ENCODE peak calls at places on chromosomes 11 and 22, in eight cellular contexts. One of them, this sample, is unnamed.

GRCh38 chr11:91164452-91164822 is 941.6 kb upstream of the CHORDC1 start:
- DNase-seq in HCT116: no peak
- DNase-seq in CD4-positive, alpha-beta T cell: no peak
- DNase-seq in cardiac fibroblast: no peak
- DNase-seq in left ventricle myocardium inferior: no peak
- DNase-seq in AG09319: no peak
- DNase-seq in neural progenitor cell: no peak
- DNase-seq in fibroblast of lung: no peak
- DNase-seq in this sample: no peak

GRCh38 chr22:44118645-44119315 is 61.9 kb upstream of the PARVG start:
- DNase-seq in CD4-positive, alpha-beta T cell: no peak
- DNase-seq in cardiac fibroblast: no peak
- DNase-seq in fibroblast of lung: no peak
- DNase-seq in neural progenitor cell: no peak
- DNase-seq in HCT116: no peak
- DNase-seq in AG09319: no peak
- DNase-seq in left ventricle myocardium inferior: no peak
- DNase-seq in this sample: no peak

GRCh38 chr11:93236741-93237675 is 39.2 kb upstream of the SLC36A4 start:
- DNase-seq in CD4-positive, alpha-beta T cell: no peak
- DNase-seq in HCT116: peak
- DNase-seq in fibroblast of lung: peak
- DNase-seq in AG09319: no peak
- DNase-seq in left ventricle myocardium inferior: no peak
- DNase-seq in neural progenitor cell: peak
- DNase-seq in cardiac fibroblast: peak
- DNase-seq in this sample: no peak

GRCh38 chr11:107576497-107577086 is 11.1 kb upstream of the ALKBH8 start:
- DNase-seq in cardiac fibroblast: peak
- DNase-seq in CD4-positive, alpha-beta T cell: peak
- DNase-seq in left ventricle myocardium inferior: no peak
- DNase-seq in fibroblast of lung: peak
- DNase-seq in AG09319: peak
- DNase-seq in HCT116: no peak
- DNase-seq in neural progenitor cell: peak
- DNase-seq in this sample: peak

GRCh38 chr22:29148036-29148435 is 57.7 kb upstream of the EMID1 start:
- DNase-seq in cardiac fibroblast: no peak
- DNase-seq in fibroblast of lung: no peak
- DNase-seq in neural progenitor cell: no peak
- DNase-seq in HCT116: no peak
- DNase-seq in left ventricle myocardium inferior: no peak
- DNase-seq in CD4-positive, alpha-beta T cell: no peak
- DNase-seq in AG09319: no peak
- DNase-seq in this sample: no peak

GRCh38 chr11:62922653-62923371 is 1.6 kb upstream of the CHRM1 start:
- DNase-seq in CD4-positive, alpha-beta T cell: no peak
- DNase-seq in AG09319: no peak
- DNase-seq in left ventricle myocardium inferior: no peak
- DNase-seq in fibroblast of lung: no peak
- DNase-seq in neural progenitor cell: peak
- DNase-seq in HCT116: no peak
- DNase-seq in cardiac fibroblast: no peak
- DNase-seq in this sample: peak

GRCh38 chr11:71185411-71185810 is 67.0 kb downstream of the SHANK2 start:
- DNase-seq in neural progenitor cell: no peak
- DNase-seq in AG09319: no peak
- DNase-seq in cardiac fibroblast: no peak
- DNase-seq in left ventricle myocardium inferior: no peak
- DNase-seq in CD4-positive, alpha-beta T cell: no peak
- DNase-seq in fibroblast of lung: no peak
- DNase-seq in HCT116: no peak
- DNase-seq in this sample: no peak

GRCh38 chr11:3642071-3642951 is 519 bp upstream of the ART5 start:
- DNase-seq in HCT116: peak
- DNase-seq in CD4-positive, alpha-beta T cell: peak
- DNase-seq in cardiac fibroblast: peak
- DNase-seq in left ventricle myocardium inferior: peak
- DNase-seq in fibroblast of lung: peak
- DNase-seq in neural progenitor cell: peak
- DNase-seq in AG09319: peak
- DNase-seq in this sample: peak

GRCh38 chr11:71184421-71185210 is 67.8 kb downstream of the SHANK2 start:
- DNase-seq in HCT116: no peak
- DNase-seq in fibroblast of lung: no peak
- DNase-seq in cardiac fibroblast: no peak
- DNase-seq in left ventricle myocardium inferior: no peak
- DNase-seq in CD4-positive, alpha-beta T cell: no peak
- DNase-seq in AG09319: no peak
- DNase-seq in neural progenitor cell: no peak
- DNase-seq in this sample: no peak

GRCh38 chr11:80007616-80008015 is 566.8 kb upstream of the TENM4 start:
- DNase-seq in AG09319: no peak
- DNase-seq in neural progenitor cell: no peak
- DNase-seq in fibroblast of lung: no peak
- DNase-seq in CD4-positive, alpha-beta T cell: no peak
- DNase-seq in HCT116: no peak
- DNase-seq in cardiac fibroblast: no peak
- DNase-seq in left ventricle myocardium inferior: no peak
- DNase-seq in this sample: no peak

GRCh38 chr11:120810251-120810650 is 213.7 kb upstream of the TBCEL start:
- DNase-seq in AG09319: no peak
- DNase-seq in left ventricle myocardium inferior: no peak
- DNase-seq in neural progenitor cell: no peak
- DNase-seq in CD4-positive, alpha-beta T cell: no peak
- DNase-seq in fibroblast of lung: peak
- DNase-seq in HCT116: no peak
- DNase-seq in cardiac fibroblast: peak
- DNase-seq in this sample: no peak

GRCh38 chr11:76243648-76244285 is 37.5 kb upstream of the WNT11 start:
- DNase-seq in AG09319: no peak
- DNase-seq in fibroblast of lung: no peak
- DNase-seq in left ventricle myocardium inferior: no peak
- DNase-seq in CD4-positive, alpha-beta T cell: no peak
- DNase-seq in neural progenitor cell: no peak
- DNase-seq in cardiac fibroblast: no peak
- DNase-seq in HCT116: no peak
- DNase-seq in this sample: no peak

GRCh38 chr11:34916810-34917780 is 677 bp downstream of the PDHX start:
- DNase-seq in cardiac fibroblast: peak
- DNase-seq in CD4-positive, alpha-beta T cell: no peak
- DNase-seq in fibroblast of lung: peak
- DNase-seq in left ventricle myocardium inferior: no peak
- DNase-seq in HCT116: peak
- DNase-seq in neural progenitor cell: no peak
- DNase-seq in AG09319: no peak
- DNase-seq in this sample: peak

GRCh38 chr11:7077101-7077500 is 11.7 kb upstream of the RBMXL2 start:
- DNase-seq in neural progenitor cell: peak
- DNase-seq in left ventricle myocardium inferior: no peak
- DNase-seq in fibroblast of lung: no peak
- DNase-seq in AG09319: no peak
- DNase-seq in HCT116: no peak
- DNase-seq in CD4-positive, alpha-beta T cell: no peak
- DNase-seq in cardiac fibroblast: no peak
- DNase-seq in this sample: no peak

GRCh38 chr11:66016793-66017177 is 5.0 kb downstream of the CST6 start:
- DNase-seq in cardiac fibroblast: no peak
- DNase-seq in CD4-positive, alpha-beta T cell: no peak
- DNase-seq in fibroblast of lung: no peak
- DNase-seq in neural progenitor cell: no peak
- DNase-seq in HCT116: no peak
- DNase-seq in left ventricle myocardium inferior: no peak
- DNase-seq in AG09319: no peak
- DNase-seq in this sample: no peak

GRCh38 chr11:78840190-78840589 is 265.5 kb upstream of the NARS2 start:
- DNase-seq in left ventricle myocardium inferior: no peak
- DNase-seq in cardiac fibroblast: peak
- DNase-seq in AG09319: peak
- DNase-seq in neural progenitor cell: no peak
- DNase-seq in CD4-positive, alpha-beta T cell: no peak
- DNase-seq in fibroblast of lung: peak
- DNase-seq in HCT116: no peak
- DNase-seq in this sample: no peak

GRCh38 chr11:15720460-15720859 is 605.7 kb downstream of the INSC start:
- DNase-seq in left ventricle myocardium inferior: no peak
- DNase-seq in cardiac fibroblast: no peak
- DNase-seq in CD4-positive, alpha-beta T cell: no peak
- DNase-seq in HCT116: no peak
- DNase-seq in neural progenitor cell: no peak
- DNase-seq in fibroblast of lung: peak
- DNase-seq in AG09319: no peak
- DNase-seq in this sample: no peak

GRCh38 chr22:44342347-44342956 is 29.7 kb upstream of the SHISAL1 start:
- DNase-seq in HCT116: no peak
- DNase-seq in left ventricle myocardium inferior: no peak
- DNase-seq in cardiac fibroblast: no peak
- DNase-seq in CD4-positive, alpha-beta T cell: no peak
- DNase-seq in AG09319: no peak
- DNase-seq in neural progenitor cell: no peak
- DNase-seq in fibroblast of lung: no peak
- DNase-seq in this sample: no peak

GRCh38 chr11:128714121-128714520 is 20.2 kb downstream of the FLI1 start:
- DNase-seq in left ventricle myocardium inferior: no peak
- DNase-seq in neural progenitor cell: no peak
- DNase-seq in AG09319: no peak
- DNase-seq in fibroblast of lung: no peak
- DNase-seq in CD4-positive, alpha-beta T cell: no peak
- DNase-seq in cardiac fibroblast: no peak
- DNase-seq in HCT116: no peak
- DNase-seq in this sample: no peak

GRCh38 chr11:944711-945470 is 19.2 kb downstream of the AP2A2 start:
- DNase-seq in left ventricle myocardium inferior: no peak
- DNase-seq in cardiac fibroblast: peak
- DNase-seq in fibroblast of lung: peak
- DNase-seq in neural progenitor cell: peak
- DNase-seq in HCT116: no peak
- DNase-seq in AG09319: no peak
- DNase-seq in CD4-positive, alpha-beta T cell: no peak
- DNase-seq in this sample: no peak
- TF ChIP-seq CTCF in left ventricle myocardium inferior: no peak
- TF ChIP-seq CTCF in cardiac fibroblast: peak
- TF ChIP-seq CTCF in fibroblast of lung: peak
- TF ChIP-seq CTCF in neural progenitor cell: peak
- TF ChIP-seq CTCF in HCT116: no peak
- TF ChIP-seq CTCF in AG09319: peak
- TF ChIP-seq CTCF in CD4-positive, alpha-beta T cell: no peak
- TF ChIP-seq CTCF in this sample: no peak

GRCh38 chr22:38966942-38967341 is 9.5 kb downstream of the APOBEC3A start:
- DNase-seq in HCT116: no peak
- DNase-seq in cardiac fibroblast: no peak
- DNase-seq in AG09319: no peak
- DNase-seq in CD4-positive, alpha-beta T cell: no peak
- DNase-seq in neural progenitor cell: no peak
- DNase-seq in left ventricle myocardium inferior: no peak
- DNase-seq in fibroblast of lung: no peak
- DNase-seq in this sample: no peak

GRCh38 chr22:38967451-38968450 is 10.3 kb downstream of the APOBEC3A start:
- DNase-seq in cardiac fibroblast: no peak
- DNase-seq in AG09319: no peak
- DNase-seq in CD4-positive, alpha-beta T cell: no peak
- DNase-seq in fibroblast of lung: no peak
- DNase-seq in HCT116: no peak
- DNase-seq in neural progenitor cell: no peak
- DNase-seq in left ventricle myocardium inferior: no peak
- DNase-seq in this sample: peak

GRCh38 chr22:38971202-38971601 is 10.9 kb upstream of the APOBEC3B start:
- DNase-seq in cardiac fibroblast: no peak
- DNase-seq in HCT116: no peak
- DNase-seq in neural progenitor cell: no peak
- DNase-seq in fibroblast of lung: no peak
- DNase-seq in CD4-positive, alpha-beta T cell: no peak
- DNase-seq in AG09319: no peak
- DNase-seq in left ventricle myocardium inferior: no peak
- DNase-seq in this sample: no peak

GRCh38 chr22:38970548-38970947 is 11.6 kb upstream of the APOBEC3B start:
- DNase-seq in cardiac fibroblast: no peak
- DNase-seq in AG09319: no peak
- DNase-seq in neural progenitor cell: no peak
- DNase-seq in fibroblast of lung: no peak
- DNase-seq in HCT116: no peak
- DNase-seq in left ventricle myocardium inferior: no peak
- DNase-seq in CD4-positive, alpha-beta T cell: no peak
- DNase-seq in this sample: no peak

GRCh38 chr22:38968801-38969200 is 11.4 kb downstream of the APOBEC3A start:
- DNase-seq in AG09319: no peak
- DNase-seq in cardiac fibroblast: no peak
- DNase-seq in neural progenitor cell: no peak
- DNase-seq in CD4-positive, alpha-beta T cell: no peak
- DNase-seq in fibroblast of lung: no peak
- DNase-seq in left ventricle myocardium inferior: no peak
- DNase-seq in HCT116: no peak
- DNase-seq in this sample: no peak
- TF ChIP-seq CTCF in AG09319: no peak
- TF ChIP-seq CTCF in cardiac fibroblast: no peak
- TF ChIP-seq CTCF in neural progenitor cell: no peak
- TF ChIP-seq CTCF in CD4-positive, alpha-beta T cell: no peak
- TF ChIP-seq CTCF in fibroblast of lung: no peak
- TF ChIP-seq CTCF in left ventricle myocardium inferior: no peak
- TF ChIP-seq CTCF in HCT116: no peak
- TF ChIP-seq CTCF in this sample: no peak

GRCh38 chr11:57638005-57638760 is 11.5 kb downstream of the YPEL4 start:
- DNase-seq in neural progenitor cell: peak
- DNase-seq in HCT116: no peak
- DNase-seq in CD4-positive, alpha-beta T cell: no peak
- DNase-seq in fibroblast of lung: peak
- DNase-seq in left ventricle myocardium inferior: peak
- DNase-seq in AG09319: peak
- DNase-seq in cardiac fibroblast: peak
- DNase-seq in this sample: peak

GRCh38 chr11:57639321-57640067 is 10.2 kb downstream of the YPEL4 start:
- DNase-seq in neural progenitor cell: peak
- DNase-seq in AG09319: no peak
- DNase-seq in left ventricle myocardium inferior: no peak
- DNase-seq in fibroblast of lung: peak
- DNase-seq in cardiac fibroblast: peak
- DNase-seq in CD4-positive, alpha-beta T cell: no peak
- DNase-seq in HCT116: no peak
- DNase-seq in this sample: peak

GRCh38 chr11:57640068-57640800 is 9.5 kb downstream of the YPEL4 start:
- DNase-seq in CD4-positive, alpha-beta T cell: no peak
- DNase-seq in cardiac fibroblast: no peak
- DNase-seq in neural progenitor cell: no peak
- DNase-seq in fibroblast of lung: no peak
- DNase-seq in AG09319: no peak
- DNase-seq in left ventricle myocardium inferior: no peak
- DNase-seq in HCT116: no peak
- DNase-seq in this sample: no peak

GRCh38 chr11:57637626-57638004 is 12.1 kb downstream of the YPEL4 start:
- DNase-seq in fibroblast of lung: no peak
- DNase-seq in left ventricle myocardium inferior: no peak
- DNase-seq in CD4-positive, alpha-beta T cell: no peak
- DNase-seq in AG09319: no peak
- DNase-seq in neural progenitor cell: peak
- DNase-seq in HCT116: no peak
- DNase-seq in cardiac fibroblast: no peak
- DNase-seq in this sample: no peak

GRCh38 chr11:57638811-57639320 is 10.8 kb downstream of the YPEL4 start:
- DNase-seq in fibroblast of lung: no peak
- DNase-seq in cardiac fibroblast: no peak
- DNase-seq in neural progenitor cell: peak
- DNase-seq in CD4-positive, alpha-beta T cell: no peak
- DNase-seq in HCT116: no peak
- DNase-seq in left ventricle myocardium inferior: no peak
- DNase-seq in AG09319: no peak
- DNase-seq in this sample: peak
- TF ChIP-seq CTCF in fibroblast of lung: no peak
- TF ChIP-seq CTCF in cardiac fibroblast: no peak
- TF ChIP-seq CTCF in neural progenitor cell: no peak
- TF ChIP-seq CTCF in CD4-positive, alpha-beta T cell: no peak
- TF ChIP-seq CTCF in HCT116: no peak
- TF ChIP-seq CTCF in left ventricle myocardium inferior: no peak
- TF ChIP-seq CTCF in AG09319: no peak
- TF ChIP-seq CTCF in this sample: peak

GRCh38 chr11:102309621-102310541 is 7.4 kb upstream of the BIRC3 start:
- DNase-seq in left ventricle myocardium inferior: no peak
- DNase-seq in cardiac fibroblast: no peak
- DNase-seq in CD4-positive, alpha-beta T cell: no peak
- DNase-seq in HCT116: no peak
- DNase-seq in fibroblast of lung: peak
- DNase-seq in AG09319: no peak
- DNase-seq in neural progenitor cell: peak
- DNase-seq in this sample: no peak
- TF ChIP-seq CTCF in left ventricle myocardium inferior: no peak
- TF ChIP-seq CTCF in cardiac fibroblast: no peak
- TF ChIP-seq CTCF in CD4-positive, alpha-beta T cell: no peak
- TF ChIP-seq CTCF in HCT116: peak
- TF ChIP-seq CTCF in fibroblast of lung: no peak
- TF ChIP-seq CTCF in AG09319: no peak
- TF ChIP-seq CTCF in neural progenitor cell: peak
- TF ChIP-seq CTCF in this sample: no peak

This sample was measured in GM13977.